ENCODE peak calls at places on chromosome 17, in nine cellular contexts. One of them, this sample, is unnamed.

GRCh38 chr17:66406701-66407644 is 104.6 kb downstream of the PRKCA start:
- DNase-seq in A549: no peak
- DNase-seq in heart right ventricle: no peak
- DNase-seq in neural progenitor cell: no peak
- DNase-seq in uterus: no peak
- DNase-seq in PC-3: no peak
- DNase-seq in PC-9: no peak
- DNase-seq in stomach: no peak
- DNase-seq in fibroblast of mammary gland: no peak
- DNase-seq in this sample: no peak

GRCh38 chr17:50264263-50265113 is 9.8 kb upstream of the TMEM92 start:
- DNase-seq in A549: no peak
- DNase-seq in heart right ventricle: no peak
- DNase-seq in neural progenitor cell: peak
- DNase-seq in uterus: peak
- DNase-seq in PC-3: no peak
- DNase-seq in PC-9: peak
- DNase-seq in stomach: no peak
- DNase-seq in fibroblast of mammary gland: peak
- DNase-seq in this sample: no peak

GRCh38 chr17:63543822-63544420 is 6.4 kb upstream of the DCAF7 start:
- DNase-seq in A549: no peak
- DNase-seq in heart right ventricle: no peak
- DNase-seq in neural progenitor cell: no peak
- DNase-seq in uterus: no peak
- DNase-seq in PC-3: no peak
- DNase-seq in PC-9: no peak
- DNase-seq in stomach: no peak
- DNase-seq in fibroblast of mammary gland: no peak
- DNase-seq in this sample: no peak

GRCh38 chr17:80633197-80633596 is 88.6 kb downstream of the RPTOR start:
- DNase-seq in A549: no peak
- DNase-seq in heart right ventricle: no peak
- DNase-seq in neural progenitor cell: peak
- DNase-seq in uterus: no peak
- DNase-seq in PC-3: no peak
- DNase-seq in PC-9: no peak
- DNase-seq in stomach: no peak
- DNase-seq in fibroblast of mammary gland: no peak
- DNase-seq in this sample: no peak

GRCh38 chr17:35799942-35800341 is 4.5 kb upstream of the MMP28 start:
- DNase-seq in A549: peak
- DNase-seq in heart right ventricle: peak
- DNase-seq in neural progenitor cell: no peak
- DNase-seq in uterus: peak
- DNase-seq in PC-3: peak
- DNase-seq in PC-9: no peak
- DNase-seq in stomach: peak
- DNase-seq in fibroblast of mammary gland: no peak
- DNase-seq in this sample: peak

GRCh38 chr17:80664217-80664780 is 119.7 kb downstream of the RPTOR start:
- DNase-seq in A549: no peak
- DNase-seq in heart right ventricle: no peak
- DNase-seq in neural progenitor cell: no peak
- DNase-seq in uterus: no peak
- DNase-seq in PC-3: no peak
- DNase-seq in PC-9: no peak
- DNase-seq in stomach: no peak
- DNase-seq in fibroblast of mammary gland: no peak
- DNase-seq in this sample: no peak

GRCh38 chr17:57117798-57118197 is 32.8 kb downstream of the AKAP1 start:
- DNase-seq in A549: no peak
- DNase-seq in heart right ventricle: no peak
- DNase-seq in neural progenitor cell: no peak
- DNase-seq in uterus: no peak
- DNase-seq in PC-3: no peak
- DNase-seq in PC-9: no peak
- DNase-seq in stomach: no peak
- DNase-seq in fibroblast of mammary gland: no peak
- DNase-seq in this sample: no peak

GRCh38 chr17:42833771-42834422 is 700 bp downstream of the PSME3 start:
- DNase-seq in A549: no peak
- DNase-seq in heart right ventricle: no peak
- DNase-seq in neural progenitor cell: peak
- DNase-seq in uterus: no peak
- DNase-seq in PC-3: no peak
- DNase-seq in PC-9: no peak
- DNase-seq in stomach: no peak
- DNase-seq in fibroblast of mammary gland: no peak
- DNase-seq in this sample: no peak

GRCh38 chr17:17682293-17682736 is 1.1 kb downstream of the RAI1 start:
- DNase-seq in A549: peak
- DNase-seq in heart right ventricle: peak
- DNase-seq in neural progenitor cell: peak
- DNase-seq in uterus: peak
- DNase-seq in PC-3: peak
- DNase-seq in PC-9: no peak
- DNase-seq in stomach: peak
- DNase-seq in fibroblast of mammary gland: no peak
- DNase-seq in this sample: no peak

GRCh38 chr17:37708616-37709212 is 36.1 kb downstream of the HNF1B start:
- DNase-seq in A549: peak
- DNase-seq in heart right ventricle: no peak
- DNase-seq in neural progenitor cell: no peak
- DNase-seq in uterus: no peak
- DNase-seq in PC-3: no peak
- DNase-seq in PC-9: no peak
- DNase-seq in stomach: peak
- DNase-seq in fibroblast of mammary gland: peak
- DNase-seq in this sample: no peak

GRCh38 chr17:29247219-29247618 is 560 bp downstream of the CRYBA1 start:
- DNase-seq in A549: no peak
- DNase-seq in heart right ventricle: no peak
- DNase-seq in neural progenitor cell: no peak
- DNase-seq in uterus: no peak
- DNase-seq in PC-3: no peak
- DNase-seq in PC-9: no peak
- DNase-seq in stomach: no peak
- DNase-seq in fibroblast of mammary gland: no peak
- DNase-seq in this sample: no peak

GRCh38 chr17:29243792-29244191 is 2.9 kb upstream of the CRYBA1 start:
- DNase-seq in A549: peak
- DNase-seq in heart right ventricle: no peak
- DNase-seq in neural progenitor cell: peak
- DNase-seq in uterus: no peak
- DNase-seq in PC-3: peak
- DNase-seq in PC-9: no peak
- DNase-seq in stomach: no peak
- DNase-seq in fibroblast of mammary gland: peak
- DNase-seq in this sample: no peak

GRCh38 chr17:29245401-29245800 is 1.3 kb upstream of the CRYBA1 start:
- DNase-seq in A549: no peak
- DNase-seq in heart right ventricle: no peak
- DNase-seq in neural progenitor cell: no peak
- DNase-seq in uterus: no peak
- DNase-seq in PC-3: no peak
- DNase-seq in PC-9: no peak
- DNase-seq in stomach: no peak
- DNase-seq in fibroblast of mammary gland: no peak
- DNase-seq in this sample: no peak

GRCh38 chr17:29248845-29249244 is 2.2 kb downstream of the CRYBA1 start:
- DNase-seq in A549: no peak
- DNase-seq in heart right ventricle: no peak
- DNase-seq in neural progenitor cell: no peak
- DNase-seq in uterus: no peak
- DNase-seq in PC-3: no peak
- DNase-seq in PC-9: no peak
- DNase-seq in stomach: no peak
- DNase-seq in fibroblast of mammary gland: no peak
- DNase-seq in this sample: no peak

DNA sequence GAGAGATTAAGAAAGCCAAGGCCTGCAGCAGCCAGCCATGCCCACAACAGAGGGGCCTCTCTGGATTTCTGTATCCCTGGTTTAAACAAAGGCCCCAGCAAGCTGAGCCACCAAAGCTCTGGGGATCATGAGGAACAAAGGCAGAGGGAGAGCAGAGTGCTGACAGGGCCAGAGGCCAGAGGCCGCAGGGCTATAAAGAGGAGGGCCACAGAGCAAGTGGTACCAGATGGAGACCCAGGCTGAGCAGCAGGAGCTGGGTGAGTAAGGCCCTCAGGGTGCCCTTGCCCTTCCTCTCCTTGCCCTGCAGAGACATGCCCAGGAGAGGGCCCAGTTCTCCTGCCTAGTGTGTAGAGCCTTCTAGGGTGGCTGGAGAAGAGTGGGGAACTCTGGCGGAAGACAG is at the start of gene CRYBA1:
- DNase-seq in A549: no peak
- DNase-seq in heart right ventricle: no peak
- DNase-seq in neural progenitor cell: peak
- DNase-seq in uterus: no peak
- DNase-seq in PC-3: no peak
- DNase-seq in PC-9: no peak
- DNase-seq in stomach: no peak
- DNase-seq in fibroblast of mammary gland: no peak
- DNase-seq in this sample: no peak
- TF ChIP-seq CTCF in A549: no peak
- TF ChIP-seq CTCF in heart right ventricle: no peak
- TF ChIP-seq CTCF in neural progenitor cell: no peak
- TF ChIP-seq CTCF in uterus: no peak
- TF ChIP-seq CTCF in PC-3: no peak
- TF ChIP-seq CTCF in PC-9: no peak
- TF ChIP-seq CTCF in stomach: no peak
- TF ChIP-seq CTCF in fibroblast of mammary gland: no peak
- TF ChIP-seq CTCF in this sample: no peak

DNA sequence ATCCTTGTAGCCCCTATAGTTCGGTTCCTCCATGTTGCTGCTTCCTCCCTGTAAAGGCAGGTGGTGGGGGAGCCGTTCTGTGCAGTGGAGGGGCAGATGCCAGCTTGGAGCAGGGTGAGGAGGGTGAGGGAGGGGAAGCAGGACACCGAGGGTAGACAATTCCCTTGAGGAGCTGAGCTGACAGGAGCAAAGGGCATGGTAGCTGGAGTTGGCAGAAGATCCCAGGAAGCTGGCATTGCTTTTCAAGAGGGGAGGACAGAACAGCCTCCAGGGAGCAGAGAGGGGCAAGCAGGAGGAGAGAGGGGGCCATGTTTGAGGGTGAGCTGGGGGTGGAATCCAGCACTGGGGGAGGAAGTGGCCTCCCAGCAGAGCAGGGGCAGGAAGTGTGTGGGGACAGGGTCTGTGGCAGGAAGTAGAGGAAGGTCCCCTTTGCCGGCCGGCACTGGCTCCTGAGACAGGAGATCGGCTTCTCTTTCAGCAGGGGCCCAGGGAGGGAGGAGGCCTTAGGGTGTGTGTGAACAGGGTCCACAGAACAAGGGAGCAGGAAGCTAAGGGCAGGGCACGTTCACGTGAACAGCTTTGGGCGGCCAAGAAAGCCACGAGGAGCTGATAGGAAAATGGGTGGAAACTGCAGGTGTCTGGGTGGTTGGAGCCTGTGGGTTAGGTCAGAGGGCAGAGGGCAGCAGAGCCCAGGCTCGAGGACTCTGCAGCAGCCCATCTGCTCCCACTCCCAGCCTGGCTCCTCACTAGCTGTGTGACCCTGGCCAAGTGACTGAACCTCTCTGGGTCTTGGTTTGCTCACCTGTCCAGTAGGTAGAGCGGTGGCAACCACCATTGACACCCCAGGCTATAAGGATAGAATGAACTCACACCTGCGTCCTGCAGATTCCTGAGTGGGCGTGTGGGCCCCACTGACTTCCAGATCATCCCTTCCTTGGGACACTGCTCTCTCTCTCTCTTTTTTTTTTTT is 17.5 kb upstream of the SPNS2 start:
- DNase-seq in A549: no peak
- DNase-seq in heart right ventricle: no peak
- DNase-seq in neural progenitor cell: no peak
- DNase-seq in uterus: no peak
- DNase-seq in PC-3: no peak
- DNase-seq in PC-9: no peak
- DNase-seq in stomach: peak
- DNase-seq in fibroblast of mammary gland: no peak
- DNase-seq in this sample: no peak
- H3K4me3 ChIP-seq in A549: no peak
- H3K4me3 ChIP-seq in heart right ventricle: no peak
- H3K4me3 ChIP-seq in neural progenitor cell: no peak
- H3K4me3 ChIP-seq in uterus: no peak
- H3K4me3 ChIP-seq in PC-3: no peak
- H3K4me3 ChIP-seq in PC-9: no peak
- H3K4me3 ChIP-seq in stomach: no peak
- H3K4me3 ChIP-seq in fibroblast of mammary gland: no peak
- H3K4me3 ChIP-seq in this sample: no peak

GRCh38 chr17:7242717-7243576 is 698 bp upstream of the GABARAP start:
- DNase-seq in A549: peak
- DNase-seq in heart right ventricle: peak
- DNase-seq in neural progenitor cell: peak
- DNase-seq in uterus: peak
- DNase-seq in PC-3: peak
- DNase-seq in PC-9: peak
- DNase-seq in stomach: peak
- DNase-seq in fibroblast of mammary gland: peak
- DNase-seq in this sample: peak
- TF ChIP-seq CTCF in A549: no peak
- TF ChIP-seq CTCF in heart right ventricle: no peak
- TF ChIP-seq CTCF in neural progenitor cell: peak
- TF ChIP-seq CTCF in uterus: no peak
- TF ChIP-seq CTCF in PC-3: no peak
- TF ChIP-seq CTCF in PC-9: no peak
- TF ChIP-seq CTCF in stomach: peak
- TF ChIP-seq CTCF in fibroblast of mammary gland: no peak
- TF ChIP-seq CTCF in this sample: peak

GRCh38 chr17:46106966-46107644 is 86.1 kb downstream of the KANSL1 start:
- DNase-seq in A549: no peak
- DNase-seq in heart right ventricle: no peak
- DNase-seq in neural progenitor cell: peak
- DNase-seq in uterus: no peak
- DNase-seq in PC-3: no peak
- DNase-seq in PC-9: no peak
- DNase-seq in stomach: no peak
- DNase-seq in fibroblast of mammary gland: no peak
- DNase-seq in this sample: no peak
- H3K4me3 ChIP-seq in A549: no peak
- H3K4me3 ChIP-seq in heart right ventricle: no peak
- H3K4me3 ChIP-seq in neural progenitor cell: no peak
- H3K4me3 ChIP-seq in uterus: no peak
- H3K4me3 ChIP-seq in PC-3: no peak
- H3K4me3 ChIP-seq in PC-9: no peak
- H3K4me3 ChIP-seq in stomach: no peak
- H3K4me3 ChIP-seq in fibroblast of mammary gland: no peak
- H3K4me3 ChIP-seq in this sample: no peak